ENCODE peak calls at places on chromosomes 3 and 15, in four cellular contexts. Q is fibroblast of mammary gland; F is CD8-positive, alpha-beta T cell; A is sigmoid colon. Y is an unnamed sample.
A peak's percentile ranks its signal among the peaks of the same experiment; 100 is the strongest.

GRCh38 chr15:40863660-40864285 is 10.3 kb downstream of the RHOV start:
- DNase-seq in Q (no peak), F (no peak), A (no peak), Y (no peak)

GRCh38 chr15:101501703-101502373 is 12.3 kb upstream of the PCSK6 start:
- DNase-seq in F (peak; percentile 51), A (no peak), Q (no peak), Y (no peak)

GRCh38 chr3:192336286-192336685 is 391.1 kb downstream of the FGF12 start:
- DNase-seq in Q (no peak), F (no peak), A (no peak), Y (no peak)

GRCh38 chr3:64684715-64685261 is 3.0 kb downstream of the ADAMTS9 start:
- DNase-seq in F (no peak), Q (peak; percentile 53), A (peak; percentile 93), Y (no peak)

GRCh38 chr3:128247841-128248240 is 94.6 kb downstream of the EEFSEC start:
- DNase-seq in A (no peak), Q (no peak), F (no peak), Y (no peak)

GRCh38 chr3:66312039-66312438 is 91.2 kb downstream of the SLC25A26 start:
- DNase-seq in A (no peak), Q (no peak), F (peak; percentile 46), Y (no peak)

GRCh38 chr15:85397151-85397550 is 16.7 kb downstream of the AKAP13 start:
- DNase-seq in F (no peak), A (no peak), Q (no peak), Y (no peak)

GRCh38 chr3:73605388-73605787 is 19.4 kb downstream of the PDZRN3 start:
- DNase-seq in F (no peak), A (no peak), Q (peak; percentile 94), Y (no peak)

GRCh38 chr15:69289312-69290146 is 9.2 kb upstream of the PAQR5 start:
- DNase-seq in Q (no peak), F (no peak), A (no peak), Y (no peak)

GRCh38 chr3:112734718-112735350 is 93.9 kb upstream of the CCDC80 start:
- DNase-seq in F (peak; percentile 72), A (peak; percentile 71), Q (peak; percentile 81), Y (peak; percentile 15)

GRCh38 chr3:184133840-184134745 is 1.1 kb upstream of the EIF2B5 start:
- DNase-seq in F (peak; percentile 38), Q (peak; percentile 77), A (peak; percentile 92), Y (no peak)

GRCh38 chr3:119637679-119638525 is 22.5 kb downstream of the POPDC2 start:
- DNase-seq in A (no peak), Q (peak; percentile 93), F (no peak), Y (peak; percentile 67)

GRCh38 chr3:5022187-5022965 is 43.1 kb downstream of the BHLHE40 start:
- DNase-seq in Q (peak; percentile 55), A (no peak), F (no peak), Y (no peak)

GRCh38 chr15:39511000-39511914 is 69.6 kb upstream of the THBS1 start:
- DNase-seq in A (peak; percentile 84), Q (peak; percentile 93), F (no peak), Y (no peak)

GRCh38 chr15:27847775-27848710 is 251.1 kb downstream of the OCA2 start:
- DNase-seq in Q (no peak), F (no peak), A (no peak), Y (no peak)

GRCh38 chr15:99307735-99308134 is 56.5 kb downstream of the LRRC28 start:
- DNase-seq in F (no peak), Q (no peak), A (no peak), Y (no peak)

GRCh38 chr3:32428092-32429068 is 36.7 kb downstream of the CMTM7 start:
- DNase-seq in F (peak; percentile 53), Q (no peak), A (no peak), Y (no peak)

GRCh38 chr3:113531826-113532697 is at the start of gene SIDT1:
- DNase-seq in F (peak; percentile 66), A (no peak), Q (no peak), Y (no peak)

GRCh38 chr15:44084728-44085127 is 110.3 kb downstream of the FRMD5 start:
- DNase-seq in A (no peak), F (no peak), Q (no peak), Y (no peak)

GRCh38 chr15:32718822-32719716 is 1.3 kb downstream of the GREM1 start:
- DNase-seq in A (peak; percentile 62), Q (no peak), F (no peak), Y (no peak)

GRCh38 chr3:82353281-82354171 is 592.1 kb upstream of the GBE1 start:
- DNase-seq in Q (no peak), F (no peak), A (no peak), Y (peak; percentile 16)

GRCh38 chr15:87597346-87598052 is 659.0 kb downstream of the NTRK3 start:
- DNase-seq in A (no peak), Q (no peak), F (no peak), Y (no peak)

GRCh38 chr15:31372635-31373091 is 46.0 kb downstream of the KLF13 start:
- DNase-seq in Q (peak; percentile 86), A (peak; percentile 90), F (no peak), Y (no peak)

GRCh38 chr3:50850639-50851511 is 176.1 kb downstream of the DOCK3 start:
- DNase-seq in Q (no peak), A (no peak), F (no peak), Y (no peak)

GRCh38 chr3:79604681-79605080 is 163.1 kb downstream of the ROBO1 start:
- DNase-seq in A (no peak), F (no peak), Q (no peak), Y (peak; percentile 9)

GRCh38 chr15:47872208-47872607 is 154.9 kb downstream of the SEMA6D start:
- DNase-seq in F (no peak), A (no peak), Q (peak; percentile 24), Y (no peak)

GRCh38 chr3:126259411-126260391 is 79.3 kb upstream of the ALDH1L1 start:
- DNase-seq in F (no peak), Q (peak; percentile 35), A (peak; percentile 85), Y (no peak)

GRCh38 chr3:178522200-178523052 is 13.8 kb upstream of the KCNMB2 start:
- DNase-seq in F (no peak), Q (no peak), A (no peak), Y (no peak)
- TF ChIP-seq CTCF in F (no peak), Q (no peak), A (no peak), Y (no peak)

GRCh38 chr3:42591811-42592210 is 1.2 kb downstream of the SS18L2 start:
- DNase-seq in Q (no peak), A (no peak), F (no peak), Y (no peak)
- H3K4me3 ChIP-seq in Q (peak overlapping the region; percentile 75), A (no peak overlapping the region), F (peak overlapping the region; percentile 68), Y (peak overlapping the region; percentile 74)

DNA sequence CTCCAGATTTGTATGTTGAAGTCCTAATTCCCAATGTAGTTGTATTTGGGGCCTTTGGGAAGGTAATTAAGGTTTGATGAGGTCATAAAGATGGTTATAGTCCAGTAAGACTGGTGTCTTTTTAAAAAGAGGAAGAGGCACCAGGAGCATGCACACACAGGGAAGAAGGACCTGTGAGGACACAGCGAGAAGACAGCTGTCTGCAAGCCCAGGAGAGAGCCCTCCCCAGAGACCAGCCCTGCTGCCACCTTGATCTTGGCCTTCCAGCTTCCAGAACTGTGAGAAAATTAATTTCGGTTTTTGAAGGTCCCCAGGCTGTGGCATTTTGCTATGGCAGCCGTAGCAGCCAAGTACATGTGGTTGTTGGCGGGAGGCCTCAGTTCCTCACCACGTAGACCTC is 32.8 kb upstream of the TSEN2 start:
- DNase-seq in F (no peak), Q (no peak), A (no peak), Y (no peak)
- TF ChIP-seq CTCF in F (no peak), Q (no peak), A (no peak), Y (no peak)

DNA sequence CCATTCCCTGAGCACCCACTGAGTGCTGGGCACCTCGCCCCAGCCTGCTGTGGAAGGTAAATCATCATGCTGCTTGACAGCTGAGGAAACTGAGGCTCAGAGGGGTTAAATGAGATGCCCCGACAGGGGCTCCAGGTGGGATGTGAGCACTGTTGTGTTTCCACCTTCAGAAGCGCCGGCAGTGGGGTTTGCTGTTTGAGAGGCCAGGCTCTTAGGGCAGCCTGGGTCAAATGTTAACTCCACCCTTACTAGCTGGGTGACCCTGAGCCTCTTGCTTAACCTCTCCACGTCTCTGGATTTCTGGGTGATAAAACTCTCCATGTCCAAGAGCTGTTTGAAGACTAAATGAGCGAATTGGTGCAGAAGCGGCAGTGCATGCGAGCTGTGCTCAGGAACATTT is 43.1 kb downstream of the FAM3D start:
- DNase-seq in A (no peak), F (no peak), Q (no peak), Y (no peak)
- H3K4me3 ChIP-seq in A (no peak overlapping the region), F (no peak overlapping the region), Q (no peak overlapping the region), Y (no peak overlapping the region)

GRCh38 chr15:51936119-51936478 is 35.5 kb downstream of the LEO1 start:
- DNase-seq in A (no peak), F (no peak), Q (no peak), Y (no peak)
- TF ChIP-seq CTCF in A (no peak), F (no peak), Q (no peak), Y (no peak)

DNA sequence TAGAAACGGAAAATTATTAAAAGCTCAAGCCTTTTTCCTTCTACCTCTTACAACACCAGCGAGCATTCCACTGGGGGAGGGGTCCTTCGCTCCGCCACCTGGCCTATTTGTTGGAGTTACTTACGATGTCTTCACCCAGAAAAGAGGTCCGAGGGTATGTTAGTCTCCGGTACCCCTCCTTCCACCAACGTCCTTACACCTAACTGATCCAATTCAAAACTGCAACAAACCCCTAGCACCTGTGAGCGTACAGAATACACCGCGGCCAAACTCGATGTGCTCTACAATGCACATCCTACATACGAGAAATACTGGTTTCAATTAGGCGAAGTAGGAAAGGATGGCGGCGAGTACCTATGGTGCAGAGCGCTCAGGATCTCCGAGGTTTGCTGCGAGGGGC is 958 bp downstream of the SLITRK3 start:
- DNase-seq in A (no peak), Q (no peak), F (no peak), Y (no peak)
- H3K4me3 ChIP-seq in A (peak overlapping the region; percentile 49), Q (no peak overlapping the region), F (no peak overlapping the region), Y (peak overlapping the region; percentile 67)

GRCh38 chr3:123876858-123877257 is 7.3 kb downstream of the MYLK start:
- DNase-seq in F (no peak), A (no peak), Q (no peak), Y (no peak)
- TF ChIP-seq CTCF in F (no peak), A (no peak), Q (peak; percentile 17), Y (peak; percentile 43)

GRCh38 chr3:39176025-39176714 is 16.2 kb downstream of the XIRP1 start:
- DNase-seq in Q (no peak), F (no peak), A (peak; percentile 51), Y (no peak)
- H3K4me3 ChIP-seq in Q (no peak overlapping the region), F (no peak overlapping the region), A (no peak overlapping the region), Y (no peak overlapping the region)

GRCh38 chr15:50837256-50837770 is 71.2 kb upstream of the AP4E1 start:
- DNase-seq in F (no peak), A (no peak), Q (no peak), Y (no peak)

DNA sequence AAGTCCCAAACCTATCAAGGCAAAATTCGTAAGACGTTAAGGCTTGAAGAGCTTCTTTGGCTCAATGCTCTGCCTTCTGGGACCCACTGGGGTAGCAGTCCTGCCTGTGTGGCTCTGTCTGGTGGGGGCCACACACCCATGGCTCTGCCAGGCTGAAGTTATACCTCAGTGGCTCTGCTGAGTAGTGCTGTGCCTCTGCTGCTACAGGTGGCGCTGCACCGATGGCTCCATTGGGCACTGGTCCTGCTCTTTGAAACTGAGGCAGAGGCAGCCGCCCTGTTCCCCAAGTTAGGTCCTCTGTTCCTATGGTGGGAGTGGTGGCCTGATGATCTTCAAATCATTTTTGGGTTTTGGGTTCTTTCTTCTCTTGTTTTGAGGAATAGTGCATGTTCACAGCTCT is 68.0 kb upstream of the AP4E1 start:
- DNase-seq in F (no peak), Q (no peak), A (no peak), Y (no peak)
- TF ChIP-seq CTCF in F (no peak), Q (no peak), A (no peak), Y (no peak)